ENCODE peak calls at places on chromosomes 3 and 15, in four cellular contexts. T is neuronal stem cell, Q is mesendoderm, H is H9. V is an unnamed sample.

GRCh38 chr15:71627188-71627587 is 183.2 kb upstream of the NR2E3 start:
- DNase-seq in T (no peak), Q (no peak), H (no peak), V (peak; percentile 29)

GRCh38 chr15:73464602-73465001 is 21.6 kb downstream of the REC114 start:
- DNase-seq in Q (peak; percentile 57), T (no peak), H (peak; percentile 33), V (no peak)

GRCh38 chr3:184656991-184657669 is 54.7 kb downstream of the MAGEF1 start:
- DNase-seq in Q (peak; percentile 67), H (no peak), T (no peak), V (peak; percentile 97)

GRCh38 chr3:5278666-5279065 is 91.2 kb downstream of the EDEM1 start:
- DNase-seq in T (no peak), H (no peak), Q (no peak), V (no peak)

GRCh38 chr15:35329521-35329921 is 216.4 kb downstream of the DPH6 start:
- DNase-seq in H (no peak), T (no peak), Q (no peak), V (no peak)

GRCh38 chr15:70643783-70644125 is 119.6 kb downstream of the UACA start:
- DNase-seq in T (no peak), H (no peak), Q (peak; percentile 39), V (no peak)

GRCh38 chr15:82530606-82531379 is 9.5 kb downstream of the RPS17 start:
- DNase-seq in Q (peak; percentile 87), T (peak; percentile 79), H (peak; percentile 83), V (peak; percentile 44)

GRCh38 chr3:116253511-116253910 is 191.8 kb downstream of the LSAMP start:
- DNase-seq in Q (no peak), H (no peak), T (no peak), V (no peak)

GRCh38 chr3:76432396-76432795 is 607.5 kb upstream of the ROBO2 start:
- DNase-seq in Q (no peak), T (no peak), H (no peak), V (no peak)

GRCh38 chr3:149658444-149659172 is 783 bp upstream of the WWTR1 start:
- DNase-seq in Q (peak; percentile 90), T (peak; percentile 61), H (peak; percentile 77), V (peak; percentile 77)

GRCh38 chr3:12785096-12785495 is 11.4 kb upstream of the CAND2 start:
- DNase-seq in H (no peak), T (no peak), Q (no peak), V (no peak)

GRCh38 chr15:48433226-48433886 is 102.1 kb downstream of the DUT start:
- DNase-seq in H (no peak), Q (no peak), T (no peak), V (no peak)

GRCh38 chr3:13217736-13218540 is 144.7 kb upstream of the IQSEC1 start:
- DNase-seq in Q (peak; percentile 67), H (no peak), T (no peak), V (peak; percentile 94)

GRCh38 chr15:63544253-63545026 is 40.0 kb downstream of the USP3 start:
- DNase-seq in Q (no peak), H (no peak), T (no peak), V (no peak)

GRCh38 chr3:130841357-130841756 is 52.5 kb upstream of the ATP2C1 start:
- DNase-seq in H (no peak), Q (no peak), T (no peak), V (no peak)

GRCh38 chr3:11391930-11392688 is 119.9 kb downstream of the ATG7 start:
- DNase-seq in Q (no peak), T (no peak), H (no peak), V (no peak)

GRCh38 chr3:184952671-184953070 is 140.7 kb downstream of the VPS8 start:
- DNase-seq in T (no peak), H (no peak), Q (peak; percentile 3), V (no peak)

GRCh38 chr3:47612879-47613278 is 34.2 kb upstream of the CSPG5 start:
- DNase-seq in H (no peak), T (no peak), Q (no peak), V (peak; percentile 81)

GRCh38 chr3:36695769-36696137 is 68.6 kb downstream of the DCLK3 start:
- DNase-seq in H (no peak), T (no peak), Q (no peak), V (peak; percentile 10)

GRCh38 chr3:22962244-22962643 is 240.9 kb upstream of the UBE2E2 start:
- DNase-seq in T (no peak), Q (no peak), H (no peak), V (peak; percentile 10)

GRCh38 chr15:32974691-32975090 is 219.8 kb downstream of the FMN1 start:
- DNase-seq in H (no peak), Q (no peak), T (no peak), V (peak; percentile 75)

GRCh38 chr3:11335056-11335608 is 62.9 kb downstream of the ATG7 start:
- DNase-seq in Q (peak; percentile 62), H (no peak), T (peak; percentile 17), V (peak; percentile 37)

GRCh38 chr3:197952440-197952839 is 2.5 kb downstream of the RPL35A start:
- DNase-seq in T (no peak), H (no peak), Q (no peak), V (no peak)

GRCh38 chr3:112401617-112402016 is 68.7 kb downstream of the CD200 start:
- DNase-seq in H (no peak), Q (peak; percentile 59), T (no peak), V (no peak)

GRCh38 chr15:78932216-78932808 is 12.5 kb downstream of the CTSH start:
- DNase-seq in Q (no peak), T (no peak), H (no peak), V (no peak)

GRCh38 chr3:122619040-122619439 is 41.6 kb downstream of the PARP15 start:
- DNase-seq in H (no peak), Q (no peak), T (no peak), V (peak; percentile 50)

GRCh38 chr3:48409291-48410201 is 20.3 kb downstream of the PLXNB1 start:
- DNase-seq in H (peak; percentile 25), Q (no peak), T (no peak), V (no peak)

GRCh38 chr15:95325763-95326688 is 1004.5 kb upstream of the NR2F2 start:
- DNase-seq in H (no peak), Q (peak; percentile 3), T (no peak), V (no peak)

GRCh38 chr15:90839187-90840071 is 29.0 kb upstream of the FURIN start:
- DNase-seq in Q (peak; percentile 91), T (peak; percentile 33), H (peak; percentile 90), V (peak; percentile 82)

GRCh38 chr3:194073926-194074325 is 62.0 kb upstream of the HES1 start:
- DNase-seq in H (no peak), Q (no peak), T (no peak), V (no peak)

GRCh38 chr3:102036472-102036871 is 187.2 kb downstream of the NFKBIZ start:
- DNase-seq in T (no peak), Q (no peak), H (no peak), V (no peak)

GRCh38 chr15:74863239-74864056 is 9.7 kb downstream of the SCAMP2 start:
- DNase-seq in Q (no peak), T (no peak), H (no peak), V (no peak)

GRCh38 chr3:148866261-148866660 is 1.2 kb downstream of the CPA3 start:
- DNase-seq in H (no peak), Q (peak; percentile 71), T (no peak), V (peak; percentile 26)

DNA sequence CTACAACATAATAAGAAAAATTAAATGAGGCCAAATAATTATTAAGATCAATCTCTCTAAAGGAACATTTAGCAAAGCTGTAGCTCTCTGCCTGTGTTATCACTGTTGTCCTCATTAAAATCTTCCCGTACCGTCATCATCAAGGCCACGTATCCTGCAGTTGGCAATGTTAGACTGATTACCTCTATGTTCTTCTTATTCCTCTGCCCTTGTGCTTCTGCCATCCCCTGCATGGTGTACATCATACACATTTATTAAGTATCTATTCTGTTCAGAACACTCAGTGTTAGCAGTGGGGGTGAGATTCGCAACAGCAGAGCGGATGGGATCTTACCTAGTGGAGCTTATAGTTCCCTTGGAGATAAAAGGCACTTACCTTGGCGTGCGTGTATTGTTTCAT is 12.8 kb downstream of the TPRG1 start:
- DNase-seq in H (no peak), T (no peak), Q (no peak), V (no peak)
- H2BK120ac ChIP-seq in H (no peak overlapping the region), T (no peak overlapping the region), Q (no peak overlapping the region), V (no peak overlapping the region)

GRCh38 chr15:57301307-57301706 is 75.0 kb upstream of the CGNL1 start:
- DNase-seq in H (no peak), Q (no peak), T (no peak), V (no peak)

GRCh38 chr15:57297163-57297593 is 79.1 kb upstream of the CGNL1 start:
- DNase-seq in H (no peak), T (no peak), Q (peak; percentile 37), V (no peak)

GRCh38 chr15:57298204-57298603 is 78.1 kb upstream of the CGNL1 start:
- DNase-seq in Q (no peak), H (no peak), T (no peak), V (no peak)

GRCh38 chr15:57297630-57298029 is 78.7 kb upstream of the CGNL1 start:
- DNase-seq in T (no peak), H (no peak), Q (no peak), V (no peak)

DNA sequence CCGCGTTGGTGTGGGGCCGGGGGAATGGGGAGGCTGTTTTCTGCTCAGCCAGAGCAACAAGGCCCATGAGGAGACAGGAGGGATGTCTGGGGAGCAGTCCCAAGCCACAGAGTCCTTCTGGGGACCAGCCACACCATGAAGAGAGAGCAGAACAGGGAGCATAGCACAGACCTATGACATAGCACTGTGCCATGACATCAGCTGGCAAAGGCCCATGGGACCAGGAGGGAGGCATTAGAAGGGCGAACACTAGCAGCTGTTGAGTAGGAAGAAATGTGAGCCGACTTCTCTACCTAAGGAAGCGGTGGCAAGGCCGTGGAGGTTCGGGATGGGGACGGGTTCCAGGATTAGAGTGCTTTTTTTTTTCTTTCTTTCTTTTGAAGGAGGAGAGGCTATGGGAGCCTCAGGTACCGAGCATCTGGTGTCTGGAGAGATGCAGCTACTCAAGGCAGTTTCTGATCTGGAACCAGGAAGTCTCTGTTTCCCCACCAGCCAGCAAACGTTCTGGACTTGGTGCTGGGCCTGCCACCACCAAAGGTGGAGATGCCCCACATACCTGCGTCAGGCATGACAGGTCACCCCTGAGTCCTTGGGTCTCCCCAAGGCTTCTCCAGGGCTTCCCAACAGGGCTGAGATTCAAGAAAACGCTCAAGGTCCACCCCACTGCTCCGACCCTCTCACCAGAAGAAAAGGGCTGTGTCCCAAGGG is 77.3 kb upstream of the CGNL1 start:
- DNase-seq in H (no peak), T (no peak), Q (no peak), V (no peak)
- H3K18ac ChIP-seq in H (no peak overlapping the region), T (peak overlapping the region; percentile 20), Q (no peak overlapping the region), V (no peak overlapping the region)

GRCh38 chr3:190059242-190059590 is 61.5 kb downstream of the P3H2 start:
- DNase-seq in T (no peak), Q (no peak), H (no peak), V (no peak)

GRCh38 chr3:190056795-190057194 is 63.9 kb downstream of the P3H2 start:
- DNase-seq in T (no peak), H (no peak), Q (no peak), V (no peak)

GRCh38 chr3:190060401-190060800 is 60.3 kb downstream of the P3H2 start:
- DNase-seq in Q (no peak), T (no peak), H (no peak), V (no peak)

GRCh38 chr3:190055773-190056172 is 64.9 kb downstream of the P3H2 start:
- DNase-seq in T (no peak), H (no peak), Q (no peak), V (no peak)

GRCh38 chr3:190058486-190059241 is 62.0 kb downstream of the P3H2 start:
- DNase-seq in H (no peak), Q (no peak), T (no peak), V (peak; percentile 15)
- H2BK120ac ChIP-seq in H (no peak overlapping the region), Q (no peak overlapping the region), T (no peak overlapping the region), V (peak overlapping the region; percentile 21)

GRCh38 chr15:79944625-79945024 is 26.4 kb downstream of the BCL2A1 start:
- DNase-seq in H (no peak), Q (no peak), T (no peak), V (no peak)
- H3K18ac ChIP-seq in H (no peak overlapping the region), Q (no peak overlapping the region), T (no peak overlapping the region), V (no peak overlapping the region)

GRCh38 chr3:46495901-46496456 is 1.8 kb upstream of the RTP3 start:
- DNase-seq in Q (peak; percentile 64), H (no peak), T (no peak), V (no peak)
- H2BK120ac ChIP-seq in Q (no peak overlapping the region), H (no peak overlapping the region), T (no peak overlapping the region), V (peak overlapping the region; percentile 30)

V was measured in trophoblast cell.